ENCODE peak calls at places on chromosome 10, in eight cellular contexts. I, X, G, F, N, B, M and K are unnamed samples.
A peak's percentile ranks its signal among the peaks of the same experiment; 100 is the strongest.

GRCh38 chr10:4835494-4835918 is 9.5 kb downstream of the AKR1E2 start:
- DNase-seq in I (no peak), X (no peak), G (no peak), F (no peak), N (no peak), B (no peak), M (no peak), K (no peak)

GRCh38 chr10:29946953-29947700 is 112.3 kb downstream of the JCAD start:
- DNase-seq in I (no peak), X (no peak), G (peak; percentile 94), F (no peak), N (peak; percentile 65), B (no peak), M (peak; percentile 27), K (peak; percentile 86)

GRCh38 chr10:35251373-35252100 is 84.8 kb upstream of the CCNY start:
- DNase-seq in I (no peak), X (no peak), G (no peak), F (no peak), N (no peak), B (no peak), M (no peak), K (peak; percentile 30)

GRCh38 chr10:97589479-97589878 is at the start of gene C10orf62:
- DNase-seq in I (no peak), X (no peak), G (no peak), F (no peak), N (no peak), B (no peak), M (no peak), K (no peak)

GRCh38 chr10:97320480-97321031 is 1.5 kb downstream of the FRAT1 start:
- DNase-seq in I (peak; percentile 28), X (no peak), G (no peak), F (no peak), N (no peak), B (peak; percentile 36), M (no peak), K (peak; percentile 69)

GRCh38 chr10:36739884-36740445 is 385.4 kb upstream of the ANKRD30A start:
- DNase-seq in I (no peak), X (no peak), G (peak; percentile 42), F (no peak), N (no peak), B (no peak), M (no peak), K (no peak)

GRCh38 chr10:73601486-73601921 is 10.4 kb upstream of the USP54 start:
- DNase-seq in I (no peak), X (no peak), G (peak; percentile 24), F (no peak), N (no peak), B (peak; percentile 88), M (no peak), K (peak; percentile 62)

GRCh38 chr10:104231784-104232612 is at the start of gene CFAP43:
- DNase-seq in I (peak; percentile 99), X (peak; percentile 99), G (peak; percentile 91), F (peak; percentile 96), N (peak; percentile 98), B (peak; percentile 99), M (peak; percentile 97), K (peak; percentile 99)

GRCh38 chr10:111222961-111223360 is 146.1 kb downstream of the ADRA2A start:
- DNase-seq in I (no peak), X (no peak), G (no peak), F (no peak), N (no peak), B (no peak), M (no peak), K (no peak)

GRCh38 chr10:122186822-122187810 is 84.0 kb upstream of the BTBD16 start:
- DNase-seq in I (no peak), X (no peak), G (peak; percentile 34), F (no peak), N (no peak), B (no peak), M (no peak), K (no peak)

GRCh38 chr10:3217301-3217700 is 44.7 kb upstream of the PITRM1 start:
- DNase-seq in I (no peak), X (no peak), G (peak; percentile 91), F (no peak), N (no peak), B (no peak), M (no peak), K (no peak)

GRCh38 chr10:78715435-78715834 is 353.3 kb upstream of the ZMIZ1 start:
- DNase-seq in I (no peak), X (no peak), G (no peak), F (no peak), N (no peak), B (no peak), M (no peak), K (no peak)

GRCh38 chr10:125137601-125138438 is 22.5 kb downstream of the CTBP2 start:
- DNase-seq in I (no peak), X (no peak), G (no peak), F (no peak), N (no peak), B (peak; percentile 87), M (no peak), K (no peak)

GRCh38 chr10:120503695-120504094 is 46.7 kb downstream of the PLPP4 start:
- DNase-seq in I (no peak), X (no peak), G (no peak), F (no peak), N (no peak), B (no peak), M (no peak), K (no peak)

GRCh38 chr10:59387951-59388431 is 25.6 kb upstream of the FAM13C start:
- DNase-seq in I (no peak), X (no peak), G (peak; percentile 90), F (no peak), N (no peak), B (no peak), M (peak; percentile 79), K (no peak)

GRCh38 chr10:15943461-15943860 is 83.2 kb upstream of the MINDY3 start:
- DNase-seq in I (no peak), X (no peak), G (no peak), F (no peak), N (no peak), B (no peak), M (no peak), K (no peak)

GRCh38 chr10:8311526-8312070 is 257.1 kb downstream of the GATA3 start:
- DNase-seq in I (no peak), X (no peak), G (no peak), F (no peak), N (no peak), B (no peak), M (no peak), K (no peak)

GRCh38 chr10:29915116-29915785 is 144.1 kb downstream of the JCAD start:
- DNase-seq in I (no peak), X (no peak), G (no peak), F (no peak), N (no peak), B (no peak), M (no peak), K (no peak)

GRCh38 chr10:10623958-10624590 is 393.6 kb upstream of the CELF2 start:
- DNase-seq in I (no peak), X (no peak), G (no peak), F (no peak), N (no peak), B (no peak), M (no peak), K (no peak)

GRCh38 chr10:101136007-101136707 is 5.1 kb downstream of the TLX1 start:
- DNase-seq in I (peak; percentile 76), X (no peak), G (no peak), F (no peak), N (no peak), B (no peak), M (no peak), K (peak; percentile 73)
- TF ChIP-seq CTCF in I (no peak), X (no peak), G (no peak), F (no peak), N (no peak), B (no peak), M (no peak), K (no peak)

DNA sequence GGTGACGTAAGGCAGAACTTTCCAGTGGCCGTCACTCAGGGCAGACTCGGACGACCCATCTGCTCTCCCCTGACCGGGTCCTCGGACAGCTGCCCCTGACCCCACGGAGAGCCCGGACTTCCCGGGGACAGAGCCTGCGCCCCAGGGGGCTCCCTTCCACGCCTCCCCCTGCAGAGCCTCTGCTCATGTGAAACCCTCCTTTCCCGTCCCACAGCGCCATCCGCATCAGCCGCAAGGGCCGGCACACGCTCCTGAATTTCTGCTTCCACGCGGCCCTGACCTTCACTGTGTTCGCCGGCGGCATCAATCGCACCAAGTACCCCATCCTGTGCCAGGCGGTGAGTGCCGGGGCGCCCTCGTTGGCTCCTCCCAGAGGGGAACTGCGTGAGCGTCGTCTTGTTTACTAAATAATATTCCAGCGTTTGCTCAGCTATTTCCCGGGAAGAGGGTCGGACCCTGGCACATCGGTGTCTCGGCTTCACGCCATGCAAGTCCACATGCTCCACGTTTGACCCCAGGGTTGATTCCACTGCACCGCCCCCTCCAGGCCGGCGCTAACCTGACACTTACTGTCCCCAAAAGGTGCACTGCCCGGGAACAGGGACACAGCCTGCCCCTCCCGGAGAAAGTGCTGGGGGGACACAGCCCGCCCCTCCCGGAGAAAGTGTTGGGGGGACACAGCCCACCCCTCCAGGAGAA is 10.9 kb downstream of the ADGRA1 start:
- DNase-seq in I (no peak), X (no peak), G (no peak), F (no peak), N (no peak), B (no peak), M (no peak), K (peak; percentile 71)
- TF ChIP-seq CTCF in I (no peak), X (no peak), G (no peak), F (no peak), N (no peak), B (no peak), M (peak; percentile 25), K (peak; percentile 62)

DNA sequence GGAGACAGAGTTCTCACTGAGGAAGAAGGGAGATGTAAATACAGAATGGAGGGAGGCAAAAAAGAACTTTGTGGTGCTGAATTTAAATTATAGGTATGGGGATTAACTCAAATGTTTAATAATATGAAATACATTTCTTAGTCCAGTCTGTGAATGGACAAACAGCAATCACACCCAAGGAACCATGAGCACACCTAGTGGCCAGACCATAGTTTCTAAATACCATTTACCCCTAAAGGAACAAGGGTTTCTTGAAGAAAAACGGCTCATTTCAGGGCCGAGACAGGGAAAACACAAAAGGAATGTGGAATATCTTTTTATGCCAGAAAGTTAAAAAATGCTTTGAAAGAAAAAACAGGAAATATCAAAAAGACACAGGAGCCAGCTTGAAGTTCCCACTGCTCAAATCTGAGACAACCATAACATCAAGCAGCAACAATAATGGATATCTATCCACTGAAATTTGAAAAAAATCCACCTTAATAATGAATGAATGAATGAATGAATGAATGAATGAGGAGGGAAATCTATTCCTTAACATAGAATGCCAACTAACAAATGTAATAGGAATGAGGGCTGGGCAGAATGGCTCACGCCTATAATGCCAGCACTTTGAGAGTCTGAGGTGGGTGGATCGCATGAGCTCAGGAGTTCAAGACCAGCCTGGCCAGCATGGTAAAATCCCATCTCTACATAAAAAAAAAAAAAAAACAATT is 8.6 kb downstream of the IPMK start:
- DNase-seq in I (no peak), X (no peak), G (no peak), F (no peak), N (no peak), B (no peak), M (no peak), K (no peak)
- TF ChIP-seq CTCF in I (no peak), X (no peak), G (no peak), F (no peak), N (no peak), B (no peak), M (no peak), K (peak; percentile 34)

DNA sequence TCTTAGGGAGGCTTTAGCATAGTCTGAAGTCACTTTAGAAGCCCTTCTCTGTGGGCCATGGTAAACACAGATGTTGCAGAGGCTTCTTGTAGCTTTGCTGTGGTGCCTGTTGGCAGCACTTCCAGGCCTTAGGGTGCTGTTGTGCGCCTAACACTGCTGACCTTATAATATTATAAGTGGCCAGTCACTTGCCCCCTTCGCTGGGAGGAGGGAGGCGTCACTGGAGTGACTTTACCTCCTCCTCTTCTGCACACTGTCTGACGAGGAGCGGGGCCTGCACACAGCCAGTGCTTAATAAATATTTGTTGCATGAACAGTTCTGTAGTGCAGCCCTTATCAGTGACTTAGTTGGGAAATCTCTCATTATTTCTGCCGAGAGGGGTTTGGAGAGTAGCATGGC is 63.3 kb downstream of the WDR37 start:
- DNase-seq in I (no peak), X (no peak), G (no peak), F (no peak), N (no peak), B (no peak), M (no peak), K (no peak)
- TF ChIP-seq CTCF in I (no peak), X (no peak), G (no peak), F (no peak), N (no peak), B (no peak), M (no peak), K (no peak)